ENCODE peak calls at places on chromosomes 1 and 21, in four cellular contexts. One of them, this sample, is unnamed.

GRCh38 chr21:35026617-35027557 is 22.2 kb downstream of the RUNX1 start:
- DNase-seq in GM10248: peak; percentile 71
- DNase-seq in NCI-H345: no peak
- DNase-seq in left ventricle myocardium inferior: peak; percentile 68
- DNase-seq in this sample: peak; percentile 90

GRCh38 chr1:14486401-14487110 is 111.9 kb upstream of the KAZN start:
- DNase-seq in GM10248: no peak
- DNase-seq in NCI-H345: no peak
- DNase-seq in left ventricle myocardium inferior: no peak
- DNase-seq in this sample: no peak

GRCh38 chr1:30887485-30888315 is 20.9 kb downstream of the SDC3 start:
- DNase-seq in GM10248: no peak
- DNase-seq in NCI-H345: no peak
- DNase-seq in left ventricle myocardium inferior: no peak
- DNase-seq in this sample: peak; percentile 65

GRCh38 chr1:226974544-226975258 is 34.6 kb downstream of the COQ8A start:
- DNase-seq in GM10248: no peak
- DNase-seq in NCI-H345: no peak
- DNase-seq in left ventricle myocardium inferior: peak; percentile 66
- DNase-seq in this sample: no peak

GRCh38 chr1:220335668-220336067 is 63.4 kb upstream of the RAB3GAP2 start:
- DNase-seq in GM10248: no peak
- DNase-seq in NCI-H345: no peak
- DNase-seq in left ventricle myocardium inferior: no peak
- DNase-seq in this sample: no peak

GRCh38 chr21:27326293-27326692 is 359.4 kb upstream of the ADAMTS5 start:
- DNase-seq in GM10248: no peak
- DNase-seq in NCI-H345: no peak
- DNase-seq in left ventricle myocardium inferior: no peak
- DNase-seq in this sample: no peak

GRCh38 chr1:15848929-15849774 is 1.6 kb downstream of the SPEN start:
- DNase-seq in GM10248: peak; percentile 37
- DNase-seq in NCI-H345: peak; percentile 89
- DNase-seq in left ventricle myocardium inferior: peak; percentile 83
- DNase-seq in this sample: peak; percentile 65

GRCh38 chr1:242523968-242524570 is 428 bp downstream of the PLD5 start:
- DNase-seq in GM10248: peak; percentile 17
- DNase-seq in NCI-H345: peak; percentile 77
- DNase-seq in left ventricle myocardium inferior: peak; percentile 17
- DNase-seq in this sample: no peak

GRCh38 chr1:172815740-172816139 is 156.8 kb downstream of the FASLG start:
- DNase-seq in GM10248: no peak
- DNase-seq in NCI-H345: no peak
- DNase-seq in left ventricle myocardium inferior: no peak
- DNase-seq in this sample: no peak

GRCh38 chr21:42164818-42165217 is 54.1 kb upstream of the ABCG1 start:
- DNase-seq in GM10248: no peak
- DNase-seq in NCI-H345: no peak
- DNase-seq in left ventricle myocardium inferior: no peak
- DNase-seq in this sample: no peak

GRCh38 chr1:115137191-115137590 is 47.9 kb upstream of the TSPAN2 start:
- DNase-seq in GM10248: no peak
- DNase-seq in NCI-H345: no peak
- DNase-seq in left ventricle myocardium inferior: no peak
- DNase-seq in this sample: no peak

GRCh38 chr1:77541162-77541545 is 141.3 kb downstream of the ZZZ3 start:
- DNase-seq in GM10248: no peak
- DNase-seq in NCI-H345: no peak
- DNase-seq in left ventricle myocardium inferior: no peak
- DNase-seq in this sample: peak; percentile 63

GRCh38 chr21:20971296-20971921 is 26.8 kb upstream of the NCAM2 start:
- DNase-seq in GM10248: peak; percentile 18
- DNase-seq in NCI-H345: peak; percentile 67
- DNase-seq in left ventricle myocardium inferior: peak; percentile 33
- DNase-seq in this sample: peak; percentile 90

GRCh38 chr1:156805766-156806511 is 10.7 kb downstream of the SH2D2A start:
- DNase-seq in GM10248: no peak
- DNase-seq in NCI-H345: no peak
- DNase-seq in left ventricle myocardium inferior: peak; percentile 66
- DNase-seq in this sample: no peak

GRCh38 chr1:31567956-31568570 is 8.3 kb upstream of the TINAGL1 start:
- DNase-seq in GM10248: peak; percentile 2
- DNase-seq in NCI-H345: no peak
- DNase-seq in left ventricle myocardium inferior: no peak
- DNase-seq in this sample: no peak

GRCh38 chr21:36246080-36246631 is 73.8 kb upstream of the MORC3 start:
- DNase-seq in GM10248: no peak
- DNase-seq in NCI-H345: no peak
- DNase-seq in left ventricle myocardium inferior: no peak
- DNase-seq in this sample: no peak

GRCh38 chr1:43238991-43239469 is 30.8 kb upstream of the TMEM125 start:
- DNase-seq in GM10248: no peak
- DNase-seq in NCI-H345: no peak
- DNase-seq in left ventricle myocardium inferior: peak; percentile 74
- DNase-seq in this sample: peak; percentile 70

GRCh38 chr1:53330819-53331218 is 2.9 kb upstream of the LRP8 start:
- DNase-seq in GM10248: no peak
- DNase-seq in NCI-H345: no peak
- DNase-seq in left ventricle myocardium inferior: no peak
- DNase-seq in this sample: no peak

GRCh38 chr1:28582248-28582615 is 9.8 kb upstream of the RAB42 start:
- DNase-seq in GM10248: no peak
- DNase-seq in NCI-H345: peak; percentile 59
- DNase-seq in left ventricle myocardium inferior: no peak
- DNase-seq in this sample: no peak

GRCh38 chr1:87435484-87435883 is 106.8 kb downstream of the LMO4 start:
- DNase-seq in GM10248: no peak
- DNase-seq in NCI-H345: no peak
- DNase-seq in left ventricle myocardium inferior: no peak
- DNase-seq in this sample: no peak

GRCh38 chr21:41562101-41563000 is 54.4 kb upstream of the TMPRSS2 start:
- DNase-seq in GM10248: no peak
- DNase-seq in NCI-H345: no peak
- DNase-seq in left ventricle myocardium inferior: peak; percentile 30
- DNase-seq in this sample: no peak

GRCh38 chr1:46817814-46818213 is 19.0 kb downstream of the CYP4B1 start:
- DNase-seq in GM10248: no peak
- DNase-seq in NCI-H345: no peak
- DNase-seq in left ventricle myocardium inferior: no peak
- DNase-seq in this sample: peak; percentile 19

GRCh38 chr1:84366786-84367185 is 31.5 kb upstream of the DNASE2B start:
- DNase-seq in GM10248: no peak
- DNase-seq in NCI-H345: no peak
- DNase-seq in left ventricle myocardium inferior: no peak
- DNase-seq in this sample: no peak

GRCh38 chr1:27598288-27598687 is 5.7 kb downstream of the AHDC1 start:
- DNase-seq in GM10248: no peak
- DNase-seq in NCI-H345: no peak
- DNase-seq in left ventricle myocardium inferior: peak; percentile 71
- DNase-seq in this sample: no peak

GRCh38 chr21:44531606-44532128 is 8.3 kb downstream of the KRTAP10-1 start:
- DNase-seq in GM10248: no peak
- DNase-seq in NCI-H345: no peak
- DNase-seq in left ventricle myocardium inferior: peak; percentile 3
- DNase-seq in this sample: no peak

GRCh38 chr1:44719318-44719717 is 11.7 kb downstream of the RNU5D-1 start:
- DNase-seq in GM10248: no peak
- DNase-seq in NCI-H345: no peak
- DNase-seq in left ventricle myocardium inferior: no peak
- DNase-seq in this sample: no peak

GRCh38 chr1:171313835-171314320 is at the start of gene FMO4:
- DNase-seq in GM10248: peak; percentile 83
- DNase-seq in NCI-H345: peak; percentile 86
- DNase-seq in left ventricle myocardium inferior: peak; percentile 73
- DNase-seq in this sample: peak; percentile 98

GRCh38 chr21:17512245-17513213 is at the start of gene CXADR:
- DNase-seq in GM10248: peak; percentile 79
- DNase-seq in NCI-H345: peak; percentile 98
- DNase-seq in left ventricle myocardium inferior: peak; percentile 74
- DNase-seq in this sample: no peak

This sample was measured in Karpas-422.